ENCODE peak calls at places on chromosomes 13 and 19, in five cellular contexts. One of them, this sample, is unnamed.

GRCh38 chr19:49098795-49099194 is 13.5 kb downstream of the SNRNP70 start:
- DNase-seq in fibroblast of the aortic adventitia: no peak
- DNase-seq in fibroblast of lung: no peak
- DNase-seq in CD4-positive, CD25-positive, alpha-beta regulatory T cell: no peak
- DNase-seq in activated naive CD4-positive, alpha-beta T cell: no peak
- DNase-seq in this sample: no peak

GRCh38 chr19:16067205-16067938 is 8.9 kb upstream of the TPM4 start:
- DNase-seq in fibroblast of the aortic adventitia: peak
- DNase-seq in fibroblast of lung: peak
- DNase-seq in CD4-positive, CD25-positive, alpha-beta regulatory T cell: no peak
- DNase-seq in activated naive CD4-positive, alpha-beta T cell: no peak
- DNase-seq in this sample: peak

GRCh38 chr13:74040200-74040599 is 94.0 kb downstream of the KLF12 start:
- DNase-seq in fibroblast of the aortic adventitia: peak
- DNase-seq in fibroblast of lung: peak
- DNase-seq in CD4-positive, CD25-positive, alpha-beta regulatory T cell: no peak
- DNase-seq in activated naive CD4-positive, alpha-beta T cell: no peak
- DNase-seq in this sample: peak

GRCh38 chr13:46667687-46668281 is 114.8 kb downstream of the LRCH1 start:
- DNase-seq in fibroblast of the aortic adventitia: peak
- DNase-seq in fibroblast of lung: no peak
- DNase-seq in CD4-positive, CD25-positive, alpha-beta regulatory T cell: peak
- DNase-seq in activated naive CD4-positive, alpha-beta T cell: no peak
- DNase-seq in this sample: no peak

GRCh38 chr19:51259348-51260245 is 8.7 kb downstream of the SIGLECL1 start:
- DNase-seq in fibroblast of the aortic adventitia: peak
- DNase-seq in fibroblast of lung: no peak
- DNase-seq in CD4-positive, CD25-positive, alpha-beta regulatory T cell: peak
- DNase-seq in activated naive CD4-positive, alpha-beta T cell: no peak
- DNase-seq in this sample: peak

GRCh38 chr19:17309198-17309961 is at the start of gene DDA1:
- DNase-seq in fibroblast of the aortic adventitia: peak
- DNase-seq in fibroblast of lung: peak
- DNase-seq in CD4-positive, CD25-positive, alpha-beta regulatory T cell: peak
- DNase-seq in activated naive CD4-positive, alpha-beta T cell: peak
- DNase-seq in this sample: peak

GRCh38 chr19:50492303-50493052 is 15.8 kb upstream of the GARIN5A start:
- DNase-seq in fibroblast of the aortic adventitia: no peak
- DNase-seq in fibroblast of lung: no peak
- DNase-seq in CD4-positive, CD25-positive, alpha-beta regulatory T cell: no peak
- DNase-seq in activated naive CD4-positive, alpha-beta T cell: no peak
- DNase-seq in this sample: no peak

GRCh38 chr19:50844296-50844935 is 10.3 kb upstream of the KLK3 start:
- DNase-seq in fibroblast of the aortic adventitia: no peak
- DNase-seq in fibroblast of lung: no peak
- DNase-seq in CD4-positive, CD25-positive, alpha-beta regulatory T cell: no peak
- DNase-seq in activated naive CD4-positive, alpha-beta T cell: no peak
- DNase-seq in this sample: no peak

GRCh38 chr13:44350775-44351504 is 22.7 kb upstream of the SERP2 start:
- DNase-seq in fibroblast of the aortic adventitia: no peak
- DNase-seq in fibroblast of lung: no peak
- DNase-seq in CD4-positive, CD25-positive, alpha-beta regulatory T cell: no peak
- DNase-seq in activated naive CD4-positive, alpha-beta T cell: no peak
- DNase-seq in this sample: no peak

GRCh38 chr19:20662421-20663105 is 1.2 kb upstream of the ZNF626 start:
- DNase-seq in fibroblast of the aortic adventitia: no peak
- DNase-seq in fibroblast of lung: no peak
- DNase-seq in CD4-positive, CD25-positive, alpha-beta regulatory T cell: no peak
- DNase-seq in activated naive CD4-positive, alpha-beta T cell: no peak
- DNase-seq in this sample: no peak

GRCh38 chr19:1182727-1183126 is 8.7 kb upstream of the SBNO2 start:
- DNase-seq in fibroblast of the aortic adventitia: no peak
- DNase-seq in fibroblast of lung: no peak
- DNase-seq in CD4-positive, CD25-positive, alpha-beta regulatory T cell: no peak
- DNase-seq in activated naive CD4-positive, alpha-beta T cell: no peak
- DNase-seq in this sample: no peak

GRCh38 chr13:96898855-96899254 is 95.4 kb downstream of the OXGR1 start:
- DNase-seq in fibroblast of the aortic adventitia: no peak
- DNase-seq in fibroblast of lung: no peak
- DNase-seq in CD4-positive, CD25-positive, alpha-beta regulatory T cell: no peak
- DNase-seq in activated naive CD4-positive, alpha-beta T cell: no peak
- DNase-seq in this sample: no peak

GRCh38 chr19:48290923-48291700 is 21.2 kb downstream of the ZNF114 start:
- DNase-seq in fibroblast of the aortic adventitia: peak
- DNase-seq in fibroblast of lung: peak
- DNase-seq in CD4-positive, CD25-positive, alpha-beta regulatory T cell: peak
- DNase-seq in activated naive CD4-positive, alpha-beta T cell: no peak
- DNase-seq in this sample: peak

GRCh38 chr13:26590379-26590778 is 32.9 kb downstream of the WASF3 start:
- DNase-seq in fibroblast of the aortic adventitia: no peak
- DNase-seq in fibroblast of lung: no peak
- DNase-seq in CD4-positive, CD25-positive, alpha-beta regulatory T cell: no peak
- DNase-seq in activated naive CD4-positive, alpha-beta T cell: no peak
- DNase-seq in this sample: no peak

GRCh38 chr13:45331981-45332830 is 8.8 kb downstream of the TPT1 start:
- DNase-seq in fibroblast of the aortic adventitia: peak
- DNase-seq in fibroblast of lung: peak
- DNase-seq in CD4-positive, CD25-positive, alpha-beta regulatory T cell: no peak
- DNase-seq in activated naive CD4-positive, alpha-beta T cell: no peak
- DNase-seq in this sample: peak

GRCh38 chr13:20505405-20506366 is 20.0 kb downstream of the CRYL1 start:
- DNase-seq in fibroblast of the aortic adventitia: no peak
- DNase-seq in fibroblast of lung: no peak
- DNase-seq in CD4-positive, CD25-positive, alpha-beta regulatory T cell: no peak
- DNase-seq in activated naive CD4-positive, alpha-beta T cell: no peak
- DNase-seq in this sample: no peak

GRCh38 chr13:86591862-86592261 is 792.6 kb upstream of the SLITRK6 start:
- DNase-seq in fibroblast of the aortic adventitia: peak
- DNase-seq in fibroblast of lung: peak
- DNase-seq in CD4-positive, CD25-positive, alpha-beta regulatory T cell: no peak
- DNase-seq in activated naive CD4-positive, alpha-beta T cell: no peak
- DNase-seq in this sample: no peak

GRCh38 chr19:48341006-48341405 is 15.7 kb downstream of the EMP3 start:
- DNase-seq in fibroblast of the aortic adventitia: no peak
- DNase-seq in fibroblast of lung: peak
- DNase-seq in CD4-positive, CD25-positive, alpha-beta regulatory T cell: no peak
- DNase-seq in activated naive CD4-positive, alpha-beta T cell: no peak
- DNase-seq in this sample: no peak

GRCh38 chr19:17943284-17944221 is 10.7 kb downstream of the CCDC124 start:
- DNase-seq in fibroblast of the aortic adventitia: no peak
- DNase-seq in fibroblast of lung: no peak
- DNase-seq in CD4-positive, CD25-positive, alpha-beta regulatory T cell: no peak
- DNase-seq in activated naive CD4-positive, alpha-beta T cell: no peak
- DNase-seq in this sample: no peak

GRCh38 chr13:46100191-46100877 is 4.5 kb downstream of the CPB2 start:
- DNase-seq in fibroblast of the aortic adventitia: no peak
- DNase-seq in fibroblast of lung: peak
- DNase-seq in CD4-positive, CD25-positive, alpha-beta regulatory T cell: no peak
- DNase-seq in activated naive CD4-positive, alpha-beta T cell: no peak
- DNase-seq in this sample: no peak

GRCh38 chr19:58252102-58252685 is 23.5 kb downstream of the ZNF544 start:
- DNase-seq in fibroblast of the aortic adventitia: no peak
- DNase-seq in fibroblast of lung: peak
- DNase-seq in CD4-positive, CD25-positive, alpha-beta regulatory T cell: no peak
- DNase-seq in activated naive CD4-positive, alpha-beta T cell: no peak
- DNase-seq in this sample: no peak

GRCh38 chr13:72864142-72865035 is 82.5 kb downstream of the PIBF1 start:
- DNase-seq in fibroblast of the aortic adventitia: peak
- DNase-seq in fibroblast of lung: peak
- DNase-seq in CD4-positive, CD25-positive, alpha-beta regulatory T cell: no peak
- DNase-seq in activated naive CD4-positive, alpha-beta T cell: no peak
- DNase-seq in this sample: no peak

GRCh38 chr13:51380269-51380668 is 40.8 kb downstream of the SERPINE3 start:
- DNase-seq in fibroblast of the aortic adventitia: peak
- DNase-seq in fibroblast of lung: peak
- DNase-seq in CD4-positive, CD25-positive, alpha-beta regulatory T cell: no peak
- DNase-seq in activated naive CD4-positive, alpha-beta T cell: no peak
- DNase-seq in this sample: no peak

GRCh38 chr13:46126552-46127171 is 21.8 kb upstream of the CPB2 start:
- DNase-seq in fibroblast of the aortic adventitia: peak
- DNase-seq in fibroblast of lung: peak
- DNase-seq in CD4-positive, CD25-positive, alpha-beta regulatory T cell: peak
- DNase-seq in activated naive CD4-positive, alpha-beta T cell: peak
- DNase-seq in this sample: peak

GRCh38 chr19:49057636-49058234 is at the start of gene CGB7:
- DNase-seq in fibroblast of the aortic adventitia: peak
- DNase-seq in fibroblast of lung: peak
- DNase-seq in CD4-positive, CD25-positive, alpha-beta regulatory T cell: no peak
- DNase-seq in activated naive CD4-positive, alpha-beta T cell: no peak
- DNase-seq in this sample: no peak

GRCh38 chr19:1457031-1457739 is 7.3 kb downstream of the APC2 start:
- DNase-seq in fibroblast of the aortic adventitia: no peak
- DNase-seq in fibroblast of lung: no peak
- DNase-seq in CD4-positive, CD25-positive, alpha-beta regulatory T cell: no peak
- DNase-seq in activated naive CD4-positive, alpha-beta T cell: no peak
- DNase-seq in this sample: no peak

GRCh38 chr13:75145926-75146325 is 336.0 kb downstream of the TBC1D4 start:
- DNase-seq in fibroblast of the aortic adventitia: peak
- DNase-seq in fibroblast of lung: peak
- DNase-seq in CD4-positive, CD25-positive, alpha-beta regulatory T cell: no peak
- DNase-seq in activated naive CD4-positive, alpha-beta T cell: no peak
- DNase-seq in this sample: no peak

GRCh38 chr19:8069116-8069973 is 16.8 kb downstream of the CCL25 start:
- DNase-seq in fibroblast of the aortic adventitia: no peak
- DNase-seq in fibroblast of lung: no peak
- DNase-seq in CD4-positive, CD25-positive, alpha-beta regulatory T cell: no peak
- DNase-seq in activated naive CD4-positive, alpha-beta T cell: no peak
- DNase-seq in this sample: no peak

GRCh38 chr19:46413262-46414031 is at the start of gene CCDC8:
- DNase-seq in fibroblast of the aortic adventitia: peak
- DNase-seq in fibroblast of lung: peak
- DNase-seq in CD4-positive, CD25-positive, alpha-beta regulatory T cell: no peak
- DNase-seq in activated naive CD4-positive, alpha-beta T cell: no peak
- DNase-seq in this sample: no peak

GRCh38 chr19:15371786-15372380 is 7.7 kb downstream of the AKAP8 start:
- DNase-seq in fibroblast of the aortic adventitia: no peak
- DNase-seq in fibroblast of lung: no peak
- DNase-seq in CD4-positive, CD25-positive, alpha-beta regulatory T cell: no peak
- DNase-seq in activated naive CD4-positive, alpha-beta T cell: no peak
- DNase-seq in this sample: no peak

GRCh38 chr19:23996549-23996948 is 81.9 kb downstream of the ZNF726 start:
- DNase-seq in fibroblast of the aortic adventitia: no peak
- DNase-seq in fibroblast of lung: no peak
- DNase-seq in CD4-positive, CD25-positive, alpha-beta regulatory T cell: no peak
- DNase-seq in activated naive CD4-positive, alpha-beta T cell: no peak
- DNase-seq in this sample: no peak

GRCh38 chr13:49330546-49330864 is 82.8 kb downstream of the CDADC1 start:
- DNase-seq in fibroblast of the aortic adventitia: no peak
- DNase-seq in fibroblast of lung: no peak
- DNase-seq in CD4-positive, CD25-positive, alpha-beta regulatory T cell: no peak
- DNase-seq in activated naive CD4-positive, alpha-beta T cell: no peak
- DNase-seq in this sample: no peak

GRCh38 chr19:55674841-55675660 is at the start of gene EPN1:
- DNase-seq in fibroblast of the aortic adventitia: peak
- DNase-seq in fibroblast of lung: peak
- DNase-seq in CD4-positive, CD25-positive, alpha-beta regulatory T cell: peak
- DNase-seq in activated naive CD4-positive, alpha-beta T cell: peak
- DNase-seq in this sample: peak

GRCh38 chr13:66634384-66634783 is 595.8 kb downstream of the PCDH9 start:
- DNase-seq in fibroblast of the aortic adventitia: peak
- DNase-seq in fibroblast of lung: peak
- DNase-seq in CD4-positive, CD25-positive, alpha-beta regulatory T cell: no peak
- DNase-seq in activated naive CD4-positive, alpha-beta T cell: no peak
- DNase-seq in this sample: no peak